ENCODE peak calls at places on chromosomes 16 and 17, in eight cellular contexts. R, D, A, Z, C, P, U and S are unnamed samples.

GRCh38 chr16:87963400-87963799 is 12.2 kb downstream of the BANP start:
- DNase-seq in R (peak), D (peak), A (no peak), Z (no peak), C (no peak), P (no peak), U (peak), S (peak)

GRCh38 chr16:67783353-67783725 is 23.0 kb downstream of the RANBP10 start:
- DNase-seq in R (no peak), D (no peak), A (no peak), Z (no peak), C (no peak), P (no peak), U (no peak), S (no peak)

GRCh38 chr16:83458612-83459011 is 349.2 kb upstream of the HSBP1 start:
- DNase-seq in R (peak), D (peak), A (peak), Z (no peak), C (no peak), P (no peak), U (no peak), S (peak)

GRCh38 chr17:50559674-50560184 is 786 bp upstream of the CACNA1G start:
- DNase-seq in R (no peak), D (peak), A (no peak), Z (peak), C (peak), P (peak), U (no peak), S (peak)

GRCh38 chr17:74842599-74843351 is 16.9 kb downstream of the GRIN2C start:
- DNase-seq in R (no peak), D (peak), A (peak), Z (no peak), C (peak), P (peak), U (peak), S (peak)

GRCh38 chr17:76672270-76672851 is 28.8 kb upstream of the ST6GALNAC1 start:
- DNase-seq in R (peak), D (no peak), A (no peak), Z (no peak), C (no peak), P (no peak), U (no peak), S (no peak)

GRCh38 chr16:12811441-12812198 is 7.9 kb upstream of the CPPED1 start:
- DNase-seq in R (no peak), D (no peak), A (no peak), Z (no peak), C (no peak), P (no peak), U (no peak), S (no peak)

GRCh38 chr17:61837175-61838051 is 25.9 kb downstream of the BRIP1 start:
- DNase-seq in R (peak), D (peak), A (peak), Z (no peak), C (peak), P (peak), U (peak), S (peak)

GRCh38 chr16:780296-780695 is 7.9 kb downstream of the RPUSD1 start:
- DNase-seq in R (no peak), D (no peak), A (no peak), Z (no peak), C (no peak), P (no peak), U (no peak), S (no peak)

GRCh38 chr17:17411692-17412091 is 65.1 kb upstream of the MED9 start:
- DNase-seq in R (no peak), D (no peak), A (no peak), Z (no peak), C (no peak), P (no peak), U (peak), S (peak)

GRCh38 chr16:50627419-50627818 is 53.7 kb downstream of the SNX20 start:
- DNase-seq in R (no peak), D (peak), A (no peak), Z (no peak), C (peak), P (no peak), U (peak), S (peak)

GRCh38 chr17:49469831-49470568 is 25.1 kb upstream of the NGFR start:
- DNase-seq in R (no peak), D (no peak), A (no peak), Z (no peak), C (peak), P (no peak), U (no peak), S (no peak)

GRCh38 chr17:17900615-17901520 is 64.1 kb upstream of the SREBF1 start:
- DNase-seq in R (no peak), D (peak), A (peak), Z (peak), C (peak), P (no peak), U (peak), S (peak)

GRCh38 chr16:1613240-1613639 is 1.1 kb downstream of the CRAMP1 start:
- DNase-seq in R (peak), D (no peak), A (no peak), Z (no peak), C (no peak), P (peak), U (no peak), S (peak)

GRCh38 chr17:16484445-16485169 is 7.4 kb downstream of the LRRC75A start:
- DNase-seq in R (no peak), D (no peak), A (no peak), Z (no peak), C (no peak), P (no peak), U (no peak), S (peak)

GRCh38 chr16:30700971-30701370 is 2.0 kb downstream of the SRCAP start:
- DNase-seq in R (no peak), D (no peak), A (no peak), Z (no peak), C (no peak), P (no peak), U (no peak), S (no peak)

GRCh38 chr17:69945698-69946185 is 129.3 kb upstream of the KCNJ16 start:
- DNase-seq in R (no peak), D (no peak), A (no peak), Z (no peak), C (no peak), P (no peak), U (no peak), S (no peak)

GRCh38 chr17:76480676-76481075 is 13.3 kb downstream of the AANAT start:
- DNase-seq in R (no peak), D (no peak), A (no peak), Z (no peak), C (no peak), P (no peak), U (no peak), S (no peak)

GRCh38 chr16:31214705-31215286 is 877 bp downstream of the TRIM72 start:
- DNase-seq in R (no peak), D (no peak), A (no peak), Z (no peak), C (no peak), P (no peak), U (no peak), S (no peak)

GRCh38 chr17:8072339-8072726 is 15.2 kb downstream of the ALOX12B start:
- DNase-seq in R (no peak), D (no peak), A (no peak), Z (no peak), C (no peak), P (no peak), U (no peak), S (no peak)

GRCh38 chr17:9150407-9151090 is 129.2 kb downstream of the NTN1 start:
- DNase-seq in R (no peak), D (no peak), A (no peak), Z (no peak), C (no peak), P (no peak), U (no peak), S (peak)